ENCODE peak calls at places on chromosomes 6 and 20, in eight cellular contexts. One of them, this sample, is unnamed.
A peak's percentile ranks its signal among the peaks of the same experiment; 100 is the strongest.

GRCh38 chr20:43022568-43022967 is 167.1 kb downstream of the PTPRT start:
- DNase-seq in cardiac muscle cell: no peak
- DNase-seq in brain microvascular endothelial cell: no peak
- DNase-seq in testis: no peak
- DNase-seq in adrenal gland: no peak
- DNase-seq in left ventricle myocardium inferior: no peak
- DNase-seq in trophoblast cell: no peak
- DNase-seq in mucosa of descending colon: no peak
- DNase-seq in this sample: no peak

GRCh38 chr20:21936720-21937380 is 231.4 kb downstream of the PAX1 start:
- DNase-seq in cardiac muscle cell: no peak
- DNase-seq in brain microvascular endothelial cell: no peak
- DNase-seq in testis: no peak
- DNase-seq in adrenal gland: no peak
- DNase-seq in left ventricle myocardium inferior: no peak
- DNase-seq in trophoblast cell: no peak
- DNase-seq in mucosa of descending colon: no peak
- DNase-seq in this sample: peak; percentile 13

GRCh38 chr20:56604690-56605089 is 24.4 kb upstream of the TFAP2C start:
- DNase-seq in cardiac muscle cell: no peak
- DNase-seq in brain microvascular endothelial cell: no peak
- DNase-seq in testis: no peak
- DNase-seq in adrenal gland: no peak
- DNase-seq in left ventricle myocardium inferior: no peak
- DNase-seq in trophoblast cell: no peak
- DNase-seq in mucosa of descending colon: no peak
- DNase-seq in this sample: no peak

GRCh38 chr20:5191829-5192569 is 65.2 kb downstream of the CDS2 start:
- DNase-seq in cardiac muscle cell: peak; percentile 87
- DNase-seq in brain microvascular endothelial cell: peak; percentile 60
- DNase-seq in testis: peak; percentile 49
- DNase-seq in adrenal gland: peak; percentile 42
- DNase-seq in left ventricle myocardium inferior: no peak
- DNase-seq in trophoblast cell: peak; percentile 32
- DNase-seq in mucosa of descending colon: no peak
- DNase-seq in this sample: peak; percentile 70

GRCh38 chr20:40600441-40601235 is 88.4 kb downstream of the MAFB start:
- DNase-seq in cardiac muscle cell: no peak
- DNase-seq in brain microvascular endothelial cell: no peak
- DNase-seq in testis: no peak
- DNase-seq in adrenal gland: no peak
- DNase-seq in left ventricle myocardium inferior: no peak
- DNase-seq in trophoblast cell: no peak
- DNase-seq in mucosa of descending colon: no peak
- DNase-seq in this sample: no peak

GRCh38 chr20:34771680-34772081 is 53.8 kb downstream of the NCOA6 start:
- DNase-seq in cardiac muscle cell: peak; percentile 29
- DNase-seq in brain microvascular endothelial cell: no peak
- DNase-seq in testis: no peak
- DNase-seq in adrenal gland: no peak
- DNase-seq in left ventricle myocardium inferior: no peak
- DNase-seq in trophoblast cell: no peak
- DNase-seq in mucosa of descending colon: no peak
- DNase-seq in this sample: no peak

GRCh38 chr6:9467746-9468145 is 947.1 kb downstream of the TFAP2A start:
- DNase-seq in cardiac muscle cell: peak; percentile 53
- DNase-seq in brain microvascular endothelial cell: peak; percentile 78
- DNase-seq in testis: no peak
- DNase-seq in adrenal gland: no peak
- DNase-seq in left ventricle myocardium inferior: no peak
- DNase-seq in trophoblast cell: no peak
- DNase-seq in mucosa of descending colon: no peak
- DNase-seq in this sample: no peak

GRCh38 chr20:9359561-9360308 is 154.7 kb upstream of the LAMP5 start:
- DNase-seq in cardiac muscle cell: peak; percentile 84
- DNase-seq in brain microvascular endothelial cell: peak; percentile 64
- DNase-seq in testis: peak; percentile 60
- DNase-seq in adrenal gland: peak; percentile 17
- DNase-seq in left ventricle myocardium inferior: no peak
- DNase-seq in trophoblast cell: peak; percentile 42
- DNase-seq in mucosa of descending colon: peak; percentile 47
- DNase-seq in this sample: peak; percentile 20

GRCh38 chr6:128370072-128370471 is 150.3 kb downstream of the PTPRK start:
- DNase-seq in cardiac muscle cell: peak; percentile 52
- DNase-seq in brain microvascular endothelial cell: peak; percentile 14
- DNase-seq in testis: no peak
- DNase-seq in adrenal gland: no peak
- DNase-seq in left ventricle myocardium inferior: no peak
- DNase-seq in trophoblast cell: no peak
- DNase-seq in mucosa of descending colon: no peak
- DNase-seq in this sample: no peak

GRCh38 chr6:34239240-34239825 is 2.7 kb downstream of the HMGA1 start:
- DNase-seq in cardiac muscle cell: no peak
- DNase-seq in brain microvascular endothelial cell: no peak
- DNase-seq in testis: no peak
- DNase-seq in adrenal gland: no peak
- DNase-seq in left ventricle myocardium inferior: no peak
- DNase-seq in trophoblast cell: no peak
- DNase-seq in mucosa of descending colon: peak; percentile 21
- DNase-seq in this sample: peak; percentile 50

GRCh38 chr6:39880521-39881048 is 53.7 kb downstream of the MOCS1 start:
- DNase-seq in cardiac muscle cell: no peak
- DNase-seq in brain microvascular endothelial cell: no peak
- DNase-seq in testis: no peak
- DNase-seq in adrenal gland: no peak
- DNase-seq in left ventricle myocardium inferior: no peak
- DNase-seq in trophoblast cell: no peak
- DNase-seq in mucosa of descending colon: no peak
- DNase-seq in this sample: no peak

GRCh38 chr20:49915380-49916145 is at the start of gene SPATA2:
- DNase-seq in cardiac muscle cell: peak; percentile 97
- DNase-seq in brain microvascular endothelial cell: peak; percentile 95
- DNase-seq in testis: peak; percentile 99
- DNase-seq in adrenal gland: peak; percentile 99
- DNase-seq in left ventricle myocardium inferior: peak; percentile 96
- DNase-seq in trophoblast cell: peak; percentile 96
- DNase-seq in mucosa of descending colon: peak; percentile 97
- DNase-seq in this sample: peak; percentile 98

GRCh38 chr6:47106216-47106615 is 64.1 kb upstream of the ADGRF1 start:
- DNase-seq in cardiac muscle cell: no peak
- DNase-seq in brain microvascular endothelial cell: no peak
- DNase-seq in testis: no peak
- DNase-seq in adrenal gland: no peak
- DNase-seq in left ventricle myocardium inferior: no peak
- DNase-seq in trophoblast cell: no peak
- DNase-seq in mucosa of descending colon: no peak
- DNase-seq in this sample: no peak

GRCh38 chr6:33430991-33431879 is 11.4 kb downstream of the SYNGAP1 start:
- DNase-seq in cardiac muscle cell: peak; percentile 68
- DNase-seq in brain microvascular endothelial cell: peak; percentile 61
- DNase-seq in testis: peak; percentile 72
- DNase-seq in adrenal gland: peak; percentile 56
- DNase-seq in left ventricle myocardium inferior: peak; percentile 47
- DNase-seq in trophoblast cell: no peak
- DNase-seq in mucosa of descending colon: peak; percentile 86
- DNase-seq in this sample: peak; percentile 97

GRCh38 chr6:117992856-117993255 is 85.8 kb downstream of the SLC35F1 start:
- DNase-seq in cardiac muscle cell: no peak
- DNase-seq in brain microvascular endothelial cell: no peak
- DNase-seq in testis: no peak
- DNase-seq in adrenal gland: no peak
- DNase-seq in left ventricle myocardium inferior: no peak
- DNase-seq in trophoblast cell: no peak
- DNase-seq in mucosa of descending colon: no peak
- DNase-seq in this sample: no peak

GRCh38 chr20:33559212-33559611 is 69.3 kb downstream of the CBFA2T2 start:
- DNase-seq in cardiac muscle cell: no peak
- DNase-seq in brain microvascular endothelial cell: no peak
- DNase-seq in testis: no peak
- DNase-seq in adrenal gland: no peak
- DNase-seq in left ventricle myocardium inferior: no peak
- DNase-seq in trophoblast cell: no peak
- DNase-seq in mucosa of descending colon: no peak
- DNase-seq in this sample: no peak

GRCh38 chr20:33558348-33559144 is 68.7 kb downstream of the CBFA2T2 start:
- DNase-seq in cardiac muscle cell: no peak
- DNase-seq in brain microvascular endothelial cell: no peak
- DNase-seq in testis: no peak
- DNase-seq in adrenal gland: no peak
- DNase-seq in left ventricle myocardium inferior: no peak
- DNase-seq in trophoblast cell: no peak
- DNase-seq in mucosa of descending colon: no peak
- DNase-seq in this sample: no peak

GRCh38 chr20:33563788-33564187 is 73.9 kb downstream of the CBFA2T2 start:
- DNase-seq in cardiac muscle cell: no peak
- DNase-seq in brain microvascular endothelial cell: no peak
- DNase-seq in testis: no peak
- DNase-seq in adrenal gland: no peak
- DNase-seq in left ventricle myocardium inferior: no peak
- DNase-seq in trophoblast cell: no peak
- DNase-seq in mucosa of descending colon: no peak
- DNase-seq in this sample: no peak

GRCh38 chr20:33559994-33560393 is 70.1 kb downstream of the CBFA2T2 start:
- DNase-seq in cardiac muscle cell: no peak
- DNase-seq in brain microvascular endothelial cell: no peak
- DNase-seq in testis: no peak
- DNase-seq in adrenal gland: no peak
- DNase-seq in left ventricle myocardium inferior: no peak
- DNase-seq in trophoblast cell: no peak
- DNase-seq in mucosa of descending colon: no peak
- DNase-seq in this sample: no peak

DNA sequence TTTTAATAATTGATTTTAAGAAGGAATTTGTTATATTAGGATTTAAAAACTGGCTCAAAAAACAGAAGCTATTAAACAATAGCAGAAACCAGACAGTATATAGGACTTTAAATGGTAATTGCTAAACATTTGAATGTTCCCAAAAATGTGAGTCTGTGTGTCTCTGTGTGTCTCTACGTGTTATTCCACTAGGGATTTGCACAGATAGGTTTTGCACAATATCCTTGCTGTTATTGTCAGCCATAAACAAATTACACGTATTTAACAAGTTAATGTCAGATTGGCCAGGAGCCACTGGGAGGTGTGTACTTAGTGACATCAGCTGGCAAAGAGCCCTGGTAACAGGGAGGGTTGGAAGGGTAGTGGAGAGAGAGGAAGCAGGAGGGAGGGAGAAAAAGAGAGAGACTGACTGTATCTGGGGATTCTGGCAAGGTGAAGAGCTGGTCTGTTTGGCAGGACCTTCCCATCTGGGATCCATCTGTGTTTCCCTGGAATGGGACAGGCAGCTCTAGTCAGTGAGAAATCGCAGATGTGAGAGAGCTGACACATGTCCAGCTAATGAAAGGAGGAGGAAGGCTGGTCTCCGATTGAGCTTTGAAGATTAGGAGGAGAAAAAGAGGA is 72.2 kb downstream of the CBFA2T2 start:
- DNase-seq in cardiac muscle cell: peak; percentile 94
- DNase-seq in brain microvascular endothelial cell: peak; percentile 70
- DNase-seq in testis: peak; percentile 37
- DNase-seq in adrenal gland: peak; percentile 67
- DNase-seq in left ventricle myocardium inferior: peak; percentile 65
- DNase-seq in trophoblast cell: no peak
- DNase-seq in mucosa of descending colon: no peak
- DNase-seq in this sample: peak; percentile 12
- H3K4me3 ChIP-seq in cardiac muscle cell: peak overlapping the region; percentile 24
- H3K4me3 ChIP-seq in brain microvascular endothelial cell: no peak overlapping the region
- H3K4me3 ChIP-seq in testis: no peak overlapping the region
- H3K4me3 ChIP-seq in adrenal gland: no peak overlapping the region
- H3K4me3 ChIP-seq in left ventricle myocardium inferior: peak overlapping the region; percentile 25
- H3K4me3 ChIP-seq in trophoblast cell: no peak overlapping the region
- H3K4me3 ChIP-seq in mucosa of descending colon: no peak overlapping the region
- H3K4me3 ChIP-seq in this sample: no peak overlapping the region

DNA sequence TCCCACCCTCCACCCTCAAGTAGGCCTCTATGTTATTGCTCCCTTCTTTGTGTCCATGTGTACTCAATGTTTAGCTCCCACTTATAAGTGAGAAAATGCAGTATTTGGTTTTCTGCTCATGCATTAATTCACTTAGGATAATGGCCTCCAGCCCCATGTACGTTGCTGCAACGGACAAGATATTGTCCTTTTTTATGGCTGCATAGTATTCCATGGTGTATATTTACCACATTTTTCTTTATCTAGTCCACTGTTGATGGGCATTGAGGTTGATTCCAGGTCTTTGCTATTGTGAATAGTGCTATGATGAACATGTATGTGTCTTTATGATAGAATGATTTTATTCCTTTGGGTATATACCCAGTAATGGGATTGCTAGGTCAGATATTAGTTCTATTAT is 64.1 kb upstream of the NNAT start:
- DNase-seq in cardiac muscle cell: no peak
- DNase-seq in brain microvascular endothelial cell: no peak
- DNase-seq in testis: no peak
- DNase-seq in adrenal gland: no peak
- DNase-seq in left ventricle myocardium inferior: no peak
- DNase-seq in trophoblast cell: no peak
- DNase-seq in mucosa of descending colon: no peak
- DNase-seq in this sample: no peak
- H3K36me3 ChIP-seq in cardiac muscle cell: no peaks in the 10 kb centered on the region
- H3K36me3 ChIP-seq in brain microvascular endothelial cell: no peaks in the 10 kb centered on the region
- H3K36me3 ChIP-seq in testis: no peaks in the 10 kb centered on the region
- H3K36me3 ChIP-seq in adrenal gland: no peaks in the 10 kb centered on the region
- H3K36me3 ChIP-seq in left ventricle myocardium inferior: no peaks in the 10 kb centered on the region
- H3K36me3 ChIP-seq in trophoblast cell: no peaks in the 10 kb centered on the region
- H3K36me3 ChIP-seq in mucosa of descending colon: no peaks in the 10 kb centered on the region
- H3K36me3 ChIP-seq in this sample: no peaks in the 10 kb centered on the region

GRCh38 chr6:116412270-116412669 is 41.5 kb downstream of the DSE start:
- DNase-seq in cardiac muscle cell: peak; percentile 44
- DNase-seq in brain microvascular endothelial cell: no peak
- DNase-seq in testis: no peak
- DNase-seq in adrenal gland: peak; percentile 15
- DNase-seq in left ventricle myocardium inferior: no peak
- DNase-seq in trophoblast cell: no peak
- DNase-seq in mucosa of descending colon: no peak
- DNase-seq in this sample: no peak
- H3K4me3 ChIP-seq in cardiac muscle cell: no peak overlapping the region
- H3K4me3 ChIP-seq in brain microvascular endothelial cell: no peak overlapping the region
- H3K4me3 ChIP-seq in testis: no peak overlapping the region
- H3K4me3 ChIP-seq in adrenal gland: no peak overlapping the region
- H3K4me3 ChIP-seq in left ventricle myocardium inferior: no peak overlapping the region
- H3K4me3 ChIP-seq in trophoblast cell: no peak overlapping the region
- H3K4me3 ChIP-seq in mucosa of descending colon: no peak overlapping the region
- H3K4me3 ChIP-seq in this sample: no peak overlapping the region

DNA sequence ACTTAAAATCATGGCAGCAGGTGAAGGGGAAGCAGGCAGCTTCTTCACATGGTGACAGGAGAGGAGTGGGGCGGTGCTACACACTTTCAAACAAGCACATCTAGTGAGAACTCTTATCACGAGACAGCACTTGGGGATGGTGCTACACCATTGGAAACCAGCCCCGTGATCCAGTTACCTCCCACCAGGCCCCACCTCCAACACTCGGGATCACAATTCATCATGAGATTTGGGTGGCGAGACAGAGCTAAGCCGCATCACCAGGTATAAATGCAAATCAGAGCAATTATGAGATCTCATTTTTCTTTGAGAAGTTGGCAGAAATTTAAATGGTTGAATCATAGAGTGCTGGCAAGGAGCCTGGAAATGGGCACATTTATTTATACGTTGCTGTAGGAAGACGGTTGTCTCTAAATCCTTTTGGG is 31.4 kb downstream of the IGF2R start:
- DNase-seq in cardiac muscle cell: no peak
- DNase-seq in brain microvascular endothelial cell: no peak
- DNase-seq in testis: no peak
- DNase-seq in adrenal gland: no peak
- DNase-seq in left ventricle myocardium inferior: no peak
- DNase-seq in trophoblast cell: no peak
- DNase-seq in mucosa of descending colon: no peak
- DNase-seq in this sample: no peak
- H3K36me3 ChIP-seq in cardiac muscle cell: no peaks in the 10 kb centered on the region
- H3K36me3 ChIP-seq in brain microvascular endothelial cell: no peaks in the 10 kb centered on the region
- H3K36me3 ChIP-seq in testis: no peaks in the 10 kb centered on the region
- H3K36me3 ChIP-seq in adrenal gland: no peaks in the 10 kb centered on the region
- H3K36me3 ChIP-seq in left ventricle myocardium inferior: peaks cover 9% of the 10 kb centered on the region
- H3K36me3 ChIP-seq in trophoblast cell: peaks cover 14% of the 10 kb centered on the region
- H3K36me3 ChIP-seq in mucosa of descending colon: no peaks in the 10 kb centered on the region
- H3K36me3 ChIP-seq in this sample: no peaks in the 10 kb centered on the region